ENCODE peak calls at places on chromosomes 11 and 22, in eight cellular contexts. X is activated T-cell treated with anti-CD3 and anti-CD28 coated beads, Interleukin-2, amount 50 U/mL, for 1 hour; A is Calu3; Q is HFFc6; H is RCC 7860; J is HTR-8/SVneo; M is T-helper 1 cell; B is fibroblast of the conjunctiva. K is an unnamed sample.

GRCh38 chr11:34501500-34501899 is 12.1 kb downstream of the ELF5 start:
- DNase-seq in X (no peak), A (no peak), Q (peak), H (peak), J (peak), M (no peak), B (peak), K (peak)

GRCh38 chr22:36756031-36756430 is 19.9 kb downstream of the IFT27 start:
- DNase-seq in X (no peak), A (no peak), Q (no peak), H (no peak), J (no peak), M (no peak), B (no peak), K (no peak)

GRCh38 chr11:33622231-33622630 is 78.4 kb downstream of the C11orf91 start:
- DNase-seq in X (no peak), A (no peak), Q (no peak), H (no peak), J (no peak), M (no peak), B (peak), K (peak)

GRCh38 chr22:46467006-46467405 is 70.4 kb downstream of the CELSR1 start:
- DNase-seq in X (no peak), A (no peak), Q (no peak), H (no peak), J (no peak), M (no peak), B (no peak), K (no peak)

GRCh38 chr22:45036154-45036553 is 26.3 kb upstream of the PHF21B start:
- DNase-seq in X (no peak), A (no peak), Q (no peak), H (no peak), J (no peak), M (no peak), B (no peak), K (no peak)

GRCh38 chr11:62850911-62851806 is 11.8 kb upstream of the WDR74 start:
- DNase-seq in X (no peak), A (no peak), Q (no peak), H (peak), J (no peak), M (no peak), B (no peak), K (no peak)

GRCh38 chr11:64263021-64263946 is 12.0 kb downstream of the PLCB3 start:
- DNase-seq in X (no peak), A (no peak), Q (peak), H (peak), J (no peak), M (no peak), B (no peak), K (peak)

GRCh38 chr11:114219559-114220349 is 76.4 kb upstream of the NNMT start:
- DNase-seq in X (no peak), A (peak), Q (no peak), H (no peak), J (no peak), M (no peak), B (peak), K (no peak)

GRCh38 chr22:23245045-23245798 is 64.9 kb downstream of the BCR start:
- DNase-seq in X (no peak), A (peak), Q (peak), H (peak), J (no peak), M (no peak), B (no peak), K (peak)

GRCh38 chr11:13883042-13883441 is 79.5 kb upstream of the SPON1 start:
- DNase-seq in X (no peak), A (no peak), Q (no peak), H (no peak), J (no peak), M (peak), B (no peak), K (no peak)

GRCh38 chr11:355581-356458 is 13.5 kb upstream of the B4GALNT4 start:
- DNase-seq in X (peak), A (peak), Q (peak), H (peak), J (peak), M (peak), B (peak), K (peak)

GRCh38 chr11:123505546-123506299 is 75.7 kb downstream of the GRAMD1B start:
- DNase-seq in X (no peak), A (no peak), Q (no peak), H (no peak), J (no peak), M (no peak), B (no peak), K (no peak)

GRCh38 chr11:36257351-36257750 is 31.9 kb downstream of the COMMD9 start:
- DNase-seq in X (no peak), A (no peak), Q (peak), H (peak), J (no peak), M (no peak), B (no peak), K (no peak)

GRCh38 chr11:127000291-127000968 is at the start of gene KIRREL3:
- DNase-seq in X (no peak), A (no peak), Q (peak), H (no peak), J (peak), M (no peak), B (no peak), K (peak)

GRCh38 chr11:116193321-116194114 is 579.3 kb downstream of the BUD13 start:
- DNase-seq in X (no peak), A (peak), Q (no peak), H (peak), J (peak), M (no peak), B (peak), K (no peak)

GRCh38 chr22:29253561-29254282 is 14.1 kb downstream of the RHBDD3 start:
- DNase-seq in X (no peak), A (no peak), Q (no peak), H (no peak), J (no peak), M (no peak), B (no peak), K (peak)

GRCh38 chr11:88204353-88204752 is 29.1 kb upstream of the RAB38 start:
- DNase-seq in X (no peak), A (no peak), Q (no peak), H (no peak), J (no peak), M (no peak), B (no peak), K (no peak)

GRCh38 chr22:46287873-46288751 is 8.6 kb upstream of the GTSE1 start:
- DNase-seq in X (no peak), A (no peak), Q (no peak), H (no peak), J (no peak), M (peak), B (no peak), K (peak)

GRCh38 chr11:113690619-113691569 is 15.2 kb downstream of the TMPRSS5 start:
- DNase-seq in X (no peak), A (peak), Q (peak), H (peak), J (peak), M (no peak), B (peak), K (peak)

GRCh38 chr11:63937713-63938480 is 905 bp upstream of the NAA40 start:
- DNase-seq in X (no peak), A (peak), Q (no peak), H (no peak), J (peak), M (no peak), B (no peak), K (no peak)

GRCh38 chr11:71574418-71574817 is 8.3 kb downstream of the KRTAP5-11 start:
- DNase-seq in X (no peak), A (no peak), Q (no peak), H (no peak), J (no peak), M (no peak), B (no peak), K (no peak)

GRCh38 chr11:80307676-80308075 is 866.8 kb upstream of the TENM4 start:
- DNase-seq in X (no peak), A (no peak), Q (no peak), H (no peak), J (no peak), M (no peak), B (no peak), K (no peak)

GRCh38 chr11:72042059-72042425 is 38.3 kb downstream of the NUMA1 start:
- DNase-seq in X (no peak), A (no peak), Q (no peak), H (no peak), J (no peak), M (no peak), B (no peak), K (no peak)

GRCh38 chr11:63610604-63611394 is 3.4 kb downstream of the PLAAT3 start:
- DNase-seq in X (no peak), A (peak), Q (no peak), H (no peak), J (no peak), M (no peak), B (no peak), K (peak)

GRCh38 chr11:106459135-106459534 is 381.7 kb downstream of the AASDHPPT start:
- DNase-seq in X (no peak), A (no peak), Q (no peak), H (no peak), J (no peak), M (no peak), B (no peak), K (no peak)